ENCODE peak calls at places on chromosome 16, in eight cellular contexts. One of them, this sample, is unnamed.

GRCh38 chr16:17784073-17784472 is 313.3 kb upstream of the XYLT1 start:
- DNase-seq in HFFc6: peak
- DNase-seq in AG09319: peak
- DNase-seq in ascending aorta: no peak
- DNase-seq in heart right ventricle: no peak
- DNase-seq in heart left ventricle: no peak
- DNase-seq in progenitor cell of endocrine pancreas: no peak
- DNase-seq in fibroblast of pulmonary artery: peak
- DNase-seq in this sample: peak

GRCh38 chr16:65119905-65120341 is 1.9 kb downstream of the CDH11 start:
- DNase-seq in HFFc6: peak
- DNase-seq in AG09319: peak
- DNase-seq in ascending aorta: no peak
- DNase-seq in heart right ventricle: no peak
- DNase-seq in heart left ventricle: no peak
- DNase-seq in progenitor cell of endocrine pancreas: no peak
- DNase-seq in fibroblast of pulmonary artery: peak
- DNase-seq in this sample: no peak

GRCh38 chr16:878071-878784 is 77.7 kb upstream of the GNG13 start:
- DNase-seq in HFFc6: no peak
- DNase-seq in AG09319: no peak
- DNase-seq in ascending aorta: no peak
- DNase-seq in heart right ventricle: no peak
- DNase-seq in heart left ventricle: peak
- DNase-seq in progenitor cell of endocrine pancreas: no peak
- DNase-seq in fibroblast of pulmonary artery: no peak
- DNase-seq in this sample: peak

GRCh38 chr16:53282975-53283946 is 151.0 kb upstream of the RBL2 start:
- DNase-seq in HFFc6: peak
- DNase-seq in AG09319: no peak
- DNase-seq in ascending aorta: no peak
- DNase-seq in heart right ventricle: no peak
- DNase-seq in heart left ventricle: no peak
- DNase-seq in progenitor cell of endocrine pancreas: no peak
- DNase-seq in fibroblast of pulmonary artery: peak
- DNase-seq in this sample: peak

GRCh38 chr16:67537270-67537635 is 8.6 kb downstream of the RIPOR1 start:
- DNase-seq in HFFc6: no peak
- DNase-seq in AG09319: no peak
- DNase-seq in ascending aorta: peak
- DNase-seq in heart right ventricle: peak
- DNase-seq in heart left ventricle: peak
- DNase-seq in progenitor cell of endocrine pancreas: no peak
- DNase-seq in fibroblast of pulmonary artery: peak
- DNase-seq in this sample: peak

GRCh38 chr16:26830716-26831115 is 236.0 kb upstream of the C16orf82 start:
- DNase-seq in HFFc6: no peak
- DNase-seq in AG09319: no peak
- DNase-seq in ascending aorta: no peak
- DNase-seq in heart right ventricle: no peak
- DNase-seq in heart left ventricle: peak
- DNase-seq in progenitor cell of endocrine pancreas: no peak
- DNase-seq in fibroblast of pulmonary artery: no peak
- DNase-seq in this sample: no peak

GRCh38 chr16:14456793-14457481 is 173.1 kb downstream of the PARN start:
- DNase-seq in HFFc6: no peak
- DNase-seq in AG09319: no peak
- DNase-seq in ascending aorta: no peak
- DNase-seq in heart right ventricle: no peak
- DNase-seq in heart left ventricle: no peak
- DNase-seq in progenitor cell of endocrine pancreas: no peak
- DNase-seq in fibroblast of pulmonary artery: peak
- DNase-seq in this sample: no peak

GRCh38 chr16:84042879-84043485 is 387 bp upstream of the SLC38A8 start:
- DNase-seq in HFFc6: no peak
- DNase-seq in AG09319: no peak
- DNase-seq in ascending aorta: no peak
- DNase-seq in heart right ventricle: no peak
- DNase-seq in heart left ventricle: no peak
- DNase-seq in progenitor cell of endocrine pancreas: no peak
- DNase-seq in fibroblast of pulmonary artery: no peak
- DNase-seq in this sample: no peak

GRCh38 chr16:49504023-49504364 is 130.4 kb downstream of the C16orf78 start:
- DNase-seq in HFFc6: no peak
- DNase-seq in AG09319: no peak
- DNase-seq in ascending aorta: no peak
- DNase-seq in heart right ventricle: no peak
- DNase-seq in heart left ventricle: no peak
- DNase-seq in progenitor cell of endocrine pancreas: no peak
- DNase-seq in fibroblast of pulmonary artery: no peak
- DNase-seq in this sample: no peak

GRCh38 chr16:674968-675883 is at the start of gene RHBDL1:
- DNase-seq in HFFc6: peak
- DNase-seq in AG09319: no peak
- DNase-seq in ascending aorta: no peak
- DNase-seq in heart right ventricle: no peak
- DNase-seq in heart left ventricle: no peak
- DNase-seq in progenitor cell of endocrine pancreas: no peak
- DNase-seq in fibroblast of pulmonary artery: no peak
- DNase-seq in this sample: no peak

GRCh38 chr16:57941016-57941656 is 29.8 kb downstream of the CNGB1 start:
- DNase-seq in HFFc6: no peak
- DNase-seq in AG09319: peak
- DNase-seq in ascending aorta: no peak
- DNase-seq in heart right ventricle: peak
- DNase-seq in heart left ventricle: peak
- DNase-seq in progenitor cell of endocrine pancreas: no peak
- DNase-seq in fibroblast of pulmonary artery: peak
- DNase-seq in this sample: no peak

GRCh38 chr16:9136596-9136995 is 45.2 kb downstream of the HAPSTR1 start:
- DNase-seq in HFFc6: no peak
- DNase-seq in AG09319: no peak
- DNase-seq in ascending aorta: peak
- DNase-seq in heart right ventricle: no peak
- DNase-seq in heart left ventricle: no peak
- DNase-seq in progenitor cell of endocrine pancreas: no peak
- DNase-seq in fibroblast of pulmonary artery: no peak
- DNase-seq in this sample: no peak

GRCh38 chr16:27205436-27206065 is 2.2 kb downstream of the KDM8 start:
- DNase-seq in HFFc6: no peak
- DNase-seq in AG09319: no peak
- DNase-seq in ascending aorta: no peak
- DNase-seq in heart right ventricle: no peak
- DNase-seq in heart left ventricle: no peak
- DNase-seq in progenitor cell of endocrine pancreas: no peak
- DNase-seq in fibroblast of pulmonary artery: no peak
- DNase-seq in this sample: no peak

GRCh38 chr16:83402969-83403368 is 404.8 kb upstream of the HSBP1 start:
- DNase-seq in HFFc6: peak
- DNase-seq in AG09319: no peak
- DNase-seq in ascending aorta: no peak
- DNase-seq in heart right ventricle: no peak
- DNase-seq in heart left ventricle: no peak
- DNase-seq in progenitor cell of endocrine pancreas: no peak
- DNase-seq in fibroblast of pulmonary artery: peak
- DNase-seq in this sample: no peak

GRCh38 chr16:3625331-3625730 is 13.9 kb upstream of the SLX4 start:
- DNase-seq in HFFc6: no peak
- DNase-seq in AG09319: no peak
- DNase-seq in ascending aorta: peak
- DNase-seq in heart right ventricle: no peak
- DNase-seq in heart left ventricle: no peak
- DNase-seq in progenitor cell of endocrine pancreas: no peak
- DNase-seq in fibroblast of pulmonary artery: no peak
- DNase-seq in this sample: no peak

GRCh38 chr16:13968835-13969234 is 48.9 kb downstream of the ERCC4 start:
- DNase-seq in HFFc6: no peak
- DNase-seq in AG09319: no peak
- DNase-seq in ascending aorta: no peak
- DNase-seq in heart right ventricle: no peak
- DNase-seq in heart left ventricle: no peak
- DNase-seq in progenitor cell of endocrine pancreas: no peak
- DNase-seq in fibroblast of pulmonary artery: no peak
- DNase-seq in this sample: no peak

GRCh38 chr16:8888951-8889892 is 7.1 kb downstream of the LITAFD start:
- DNase-seq in HFFc6: no peak
- DNase-seq in AG09319: no peak
- DNase-seq in ascending aorta: no peak
- DNase-seq in heart right ventricle: no peak
- DNase-seq in heart left ventricle: no peak
- DNase-seq in progenitor cell of endocrine pancreas: no peak
- DNase-seq in fibroblast of pulmonary artery: no peak
- DNase-seq in this sample: no peak

GRCh38 chr16:88764080-88764479 is 20.9 kb downstream of the PIEZO1 start:
- DNase-seq in HFFc6: no peak
- DNase-seq in AG09319: no peak
- DNase-seq in ascending aorta: no peak
- DNase-seq in heart right ventricle: no peak
- DNase-seq in heart left ventricle: no peak
- DNase-seq in progenitor cell of endocrine pancreas: no peak
- DNase-seq in fibroblast of pulmonary artery: no peak
- DNase-seq in this sample: no peak

GRCh38 chr16:88762941-88763340 is 22.1 kb downstream of the PIEZO1 start:
- DNase-seq in HFFc6: no peak
- DNase-seq in AG09319: no peak
- DNase-seq in ascending aorta: no peak
- DNase-seq in heart right ventricle: no peak
- DNase-seq in heart left ventricle: no peak
- DNase-seq in progenitor cell of endocrine pancreas: no peak
- DNase-seq in fibroblast of pulmonary artery: no peak
- DNase-seq in this sample: no peak

GRCh38 chr16:88762258-88762870 is 22.7 kb downstream of the PIEZO1 start:
- DNase-seq in HFFc6: no peak
- DNase-seq in AG09319: no peak
- DNase-seq in ascending aorta: no peak
- DNase-seq in heart right ventricle: no peak
- DNase-seq in heart left ventricle: no peak
- DNase-seq in progenitor cell of endocrine pancreas: no peak
- DNase-seq in fibroblast of pulmonary artery: no peak
- DNase-seq in this sample: no peak

GRCh38 chr16:88764913-88765349 is 20.1 kb downstream of the PIEZO1 start:
- DNase-seq in HFFc6: peak
- DNase-seq in AG09319: no peak
- DNase-seq in ascending aorta: no peak
- DNase-seq in heart right ventricle: no peak
- DNase-seq in heart left ventricle: no peak
- DNase-seq in progenitor cell of endocrine pancreas: no peak
- DNase-seq in fibroblast of pulmonary artery: no peak
- DNase-seq in this sample: no peak

GRCh38 chr16:88763502-88764053 is 21.4 kb downstream of the PIEZO1 start:
- DNase-seq in HFFc6: no peak
- DNase-seq in AG09319: no peak
- DNase-seq in ascending aorta: no peak
- DNase-seq in heart right ventricle: no peak
- DNase-seq in heart left ventricle: no peak
- DNase-seq in progenitor cell of endocrine pancreas: peak
- DNase-seq in fibroblast of pulmonary artery: no peak
- DNase-seq in this sample: peak
- TF ChIP-seq CTCF in HFFc6: no peak
- TF ChIP-seq CTCF in AG09319: no peak
- TF ChIP-seq CTCF in ascending aorta: no peak
- TF ChIP-seq CTCF in heart right ventricle: no peak
- TF ChIP-seq CTCF in heart left ventricle: no peak
- TF ChIP-seq CTCF in progenitor cell of endocrine pancreas: peak
- TF ChIP-seq CTCF in fibroblast of pulmonary artery: no peak
- TF ChIP-seq CTCF in this sample: no peak

DNA sequence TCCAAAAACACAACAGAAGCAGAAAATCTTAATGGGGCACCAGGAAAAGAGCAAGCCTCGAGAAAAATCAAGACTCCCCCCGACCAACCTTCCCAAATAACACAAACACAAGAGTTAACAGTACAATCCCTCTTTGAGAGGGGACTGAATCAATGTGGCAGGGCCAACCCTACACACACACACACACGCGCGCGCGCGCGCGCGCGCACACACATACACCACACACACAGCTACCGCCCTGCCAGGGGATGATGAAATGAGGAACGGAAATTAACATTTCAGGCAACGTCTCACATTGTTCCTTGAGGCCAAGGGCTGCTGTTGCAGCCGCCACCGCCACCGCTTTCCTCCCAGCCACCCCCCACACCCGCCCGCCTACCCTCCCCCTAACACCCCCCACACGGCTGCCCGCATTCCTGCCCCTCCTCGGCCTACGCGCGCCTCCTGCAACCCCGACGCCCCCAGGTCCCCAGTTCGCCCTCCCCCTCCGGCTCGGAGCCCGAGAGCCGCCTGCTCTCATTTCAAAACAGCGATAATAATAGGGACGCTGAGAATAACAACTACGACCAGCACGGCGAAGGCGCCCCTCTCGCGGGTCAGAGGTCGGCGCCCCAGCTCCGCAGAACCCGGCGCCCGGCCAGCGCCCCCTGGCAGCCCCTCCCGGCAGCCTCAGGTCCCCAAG is 1.2 kb downstream of the ANKRD11 start:
- DNase-seq in HFFc6: peak
- DNase-seq in AG09319: peak
- DNase-seq in ascending aorta: peak
- DNase-seq in heart right ventricle: peak
- DNase-seq in heart left ventricle: peak
- DNase-seq in progenitor cell of endocrine pancreas: peak
- DNase-seq in fibroblast of pulmonary artery: peak
- DNase-seq in this sample: peak
- TF ChIP-seq CTCF in HFFc6: peak
- TF ChIP-seq CTCF in AG09319: peak
- TF ChIP-seq CTCF in ascending aorta: peak
- TF ChIP-seq CTCF in heart right ventricle: peak
- TF ChIP-seq CTCF in heart left ventricle: no peak
- TF ChIP-seq CTCF in progenitor cell of endocrine pancreas: peak
- TF ChIP-seq CTCF in fibroblast of pulmonary artery: peak
- TF ChIP-seq CTCF in this sample: no peak

GRCh38 chr16:69260019-69260418 is 51.1 kb upstream of the VPS4A start:
- DNase-seq in HFFc6: no peak
- DNase-seq in AG09319: no peak
- DNase-seq in ascending aorta: no peak
- DNase-seq in heart right ventricle: no peak
- DNase-seq in heart left ventricle: no peak
- DNase-seq in progenitor cell of endocrine pancreas: no peak
- DNase-seq in fibroblast of pulmonary artery: no peak
- DNase-seq in this sample: no peak
- TF ChIP-seq CTCF in HFFc6: no peak
- TF ChIP-seq CTCF in AG09319: no peak
- TF ChIP-seq CTCF in ascending aorta: no peak
- TF ChIP-seq CTCF in heart right ventricle: no peak
- TF ChIP-seq CTCF in heart left ventricle: no peak
- TF ChIP-seq CTCF in progenitor cell of endocrine pancreas: no peak
- TF ChIP-seq CTCF in fibroblast of pulmonary artery: no peak
- TF ChIP-seq CTCF in this sample: no peak

GRCh38 chr16:55169780-55170179 is 154.2 kb upstream of the IRX6 start:
- DNase-seq in HFFc6: no peak
- DNase-seq in AG09319: no peak
- DNase-seq in ascending aorta: no peak
- DNase-seq in heart right ventricle: no peak
- DNase-seq in heart left ventricle: no peak
- DNase-seq in progenitor cell of endocrine pancreas: no peak
- DNase-seq in fibroblast of pulmonary artery: no peak
- DNase-seq in this sample: no peak

GRCh38 chr16:55175389-55175788 is 148.6 kb upstream of the IRX6 start:
- DNase-seq in HFFc6: no peak
- DNase-seq in AG09319: no peak
- DNase-seq in ascending aorta: no peak
- DNase-seq in heart right ventricle: no peak
- DNase-seq in heart left ventricle: no peak
- DNase-seq in progenitor cell of endocrine pancreas: no peak
- DNase-seq in fibroblast of pulmonary artery: no peak
- DNase-seq in this sample: no peak

GRCh38 chr16:55176901-55177300 is 147.1 kb upstream of the IRX6 start:
- DNase-seq in HFFc6: no peak
- DNase-seq in AG09319: no peak
- DNase-seq in ascending aorta: no peak
- DNase-seq in heart right ventricle: no peak
- DNase-seq in heart left ventricle: no peak
- DNase-seq in progenitor cell of endocrine pancreas: no peak
- DNase-seq in fibroblast of pulmonary artery: no peak
- DNase-seq in this sample: no peak

GRCh38 chr16:55171241-55171640 is 152.8 kb upstream of the IRX6 start:
- DNase-seq in HFFc6: no peak
- DNase-seq in AG09319: no peak
- DNase-seq in ascending aorta: no peak
- DNase-seq in heart right ventricle: no peak
- DNase-seq in heart left ventricle: no peak
- DNase-seq in progenitor cell of endocrine pancreas: no peak
- DNase-seq in fibroblast of pulmonary artery: no peak
- DNase-seq in this sample: no peak
- TF ChIP-seq CTCF in HFFc6: no peak
- TF ChIP-seq CTCF in AG09319: no peak
- TF ChIP-seq CTCF in ascending aorta: no peak
- TF ChIP-seq CTCF in heart right ventricle: no peak
- TF ChIP-seq CTCF in heart left ventricle: no peak
- TF ChIP-seq CTCF in progenitor cell of endocrine pancreas: no peak
- TF ChIP-seq CTCF in fibroblast of pulmonary artery: no peak
- TF ChIP-seq CTCF in this sample: peak